ENCODE peak calls at places on chromosomes 5 and 9, in seven cellular contexts. One of them, this sample, is unnamed.

GRCh38 chr9:88443480-88444113 is 55.4 kb downstream of the SPIN1 start:
- DNase-seq in astrocyte: no peak
- DNase-seq in NCI-H2081: no peak
- DNase-seq in heart left ventricle: no peak
- DNase-seq in CD4-positive, alpha-beta memory T cell: no peak
- DNase-seq in activated CD8-positive, alpha-beta memory T cell treated with anti-CD3 and anti-CD28 coated beads for 4 hours: no peak
- DNase-seq in ELR: no peak
- DNase-seq in this sample: no peak

GRCh38 chr9:20551835-20552234 is 70.5 kb downstream of the MLLT3 start:
- DNase-seq in NCI-H2081: no peak
- DNase-seq in astrocyte: no peak
- DNase-seq in activated CD8-positive, alpha-beta memory T cell treated with anti-CD3 and anti-CD28 coated beads for 4 hours: no peak
- DNase-seq in ELR: peak
- DNase-seq in heart left ventricle: no peak
- DNase-seq in CD4-positive, alpha-beta memory T cell: no peak
- DNase-seq in this sample: no peak

GRCh38 chr9:95981741-95982390 is 106.4 kb downstream of the ERCC6L2 start:
- DNase-seq in CD4-positive, alpha-beta memory T cell: peak
- DNase-seq in NCI-H2081: peak
- DNase-seq in heart left ventricle: no peak
- DNase-seq in ELR: no peak
- DNase-seq in astrocyte: no peak
- DNase-seq in activated CD8-positive, alpha-beta memory T cell treated with anti-CD3 and anti-CD28 coated beads for 4 hours: no peak
- DNase-seq in this sample: no peak

GRCh38 chr5:160342413-160342941 is 27.9 kb downstream of the C1QTNF2 start:
- DNase-seq in astrocyte: peak
- DNase-seq in ELR: peak
- DNase-seq in NCI-H2081: no peak
- DNase-seq in activated CD8-positive, alpha-beta memory T cell treated with anti-CD3 and anti-CD28 coated beads for 4 hours: no peak
- DNase-seq in CD4-positive, alpha-beta memory T cell: no peak
- DNase-seq in heart left ventricle: no peak
- DNase-seq in this sample: no peak

GRCh38 chr9:112241491-112241890 is 66.4 kb upstream of the SUSD1 start:
- DNase-seq in CD4-positive, alpha-beta memory T cell: no peak
- DNase-seq in astrocyte: peak
- DNase-seq in heart left ventricle: no peak
- DNase-seq in NCI-H2081: no peak
- DNase-seq in ELR: peak
- DNase-seq in activated CD8-positive, alpha-beta memory T cell treated with anti-CD3 and anti-CD28 coated beads for 4 hours: no peak
- DNase-seq in this sample: no peak

GRCh38 chr9:83937861-83938455 is 16.7 kb upstream of the KIF27 start:
- DNase-seq in astrocyte: peak
- DNase-seq in NCI-H2081: peak
- DNase-seq in ELR: peak
- DNase-seq in heart left ventricle: no peak
- DNase-seq in CD4-positive, alpha-beta memory T cell: peak
- DNase-seq in activated CD8-positive, alpha-beta memory T cell treated with anti-CD3 and anti-CD28 coated beads for 4 hours: no peak
- DNase-seq in this sample: peak

GRCh38 chr9:84514421-84514820 is 155.1 kb upstream of the NTRK2 start:
- DNase-seq in CD4-positive, alpha-beta memory T cell: no peak
- DNase-seq in activated CD8-positive, alpha-beta memory T cell treated with anti-CD3 and anti-CD28 coated beads for 4 hours: no peak
- DNase-seq in NCI-H2081: no peak
- DNase-seq in heart left ventricle: no peak
- DNase-seq in astrocyte: no peak
- DNase-seq in ELR: no peak
- DNase-seq in this sample: no peak

GRCh38 chr9:138072897-138073296 is 195.3 kb downstream of the CACNA1B start:
- DNase-seq in ELR: no peak
- DNase-seq in NCI-H2081: no peak
- DNase-seq in heart left ventricle: peak
- DNase-seq in astrocyte: no peak
- DNase-seq in activated CD8-positive, alpha-beta memory T cell treated with anti-CD3 and anti-CD28 coated beads for 4 hours: no peak
- DNase-seq in CD4-positive, alpha-beta memory T cell: no peak
- DNase-seq in this sample: no peak

GRCh38 chr9:136662656-136663310 is at the start of gene EGFL7:
- DNase-seq in astrocyte: no peak
- DNase-seq in NCI-H2081: no peak
- DNase-seq in CD4-positive, alpha-beta memory T cell: no peak
- DNase-seq in heart left ventricle: peak
- DNase-seq in ELR: no peak
- DNase-seq in activated CD8-positive, alpha-beta memory T cell treated with anti-CD3 and anti-CD28 coated beads for 4 hours: no peak
- DNase-seq in this sample: no peak

GRCh38 chr5:42606464-42606869 is 150.2 kb upstream of the CCDC152 start:
- DNase-seq in astrocyte: no peak
- DNase-seq in heart left ventricle: no peak
- DNase-seq in NCI-H2081: no peak
- DNase-seq in activated CD8-positive, alpha-beta memory T cell treated with anti-CD3 and anti-CD28 coated beads for 4 hours: no peak
- DNase-seq in CD4-positive, alpha-beta memory T cell: no peak
- DNase-seq in ELR: no peak
- DNase-seq in this sample: no peak

GRCh38 chr9:27154923-27155322 is 45.9 kb downstream of the TEK start:
- DNase-seq in astrocyte: peak
- DNase-seq in activated CD8-positive, alpha-beta memory T cell treated with anti-CD3 and anti-CD28 coated beads for 4 hours: no peak
- DNase-seq in ELR: peak
- DNase-seq in NCI-H2081: no peak
- DNase-seq in heart left ventricle: no peak
- DNase-seq in CD4-positive, alpha-beta memory T cell: no peak
- DNase-seq in this sample: no peak

GRCh38 chr9:98795970-98796363 is 388 bp downstream of the ANKS6 start:
- DNase-seq in NCI-H2081: no peak
- DNase-seq in astrocyte: no peak
- DNase-seq in CD4-positive, alpha-beta memory T cell: peak
- DNase-seq in ELR: peak
- DNase-seq in heart left ventricle: no peak
- DNase-seq in activated CD8-positive, alpha-beta memory T cell treated with anti-CD3 and anti-CD28 coated beads for 4 hours: no peak
- DNase-seq in this sample: no peak

GRCh38 chr9:129838707-129839259 is 3.5 kb downstream of the USP20 start:
- DNase-seq in heart left ventricle: no peak
- DNase-seq in ELR: peak
- DNase-seq in CD4-positive, alpha-beta memory T cell: no peak
- DNase-seq in activated CD8-positive, alpha-beta memory T cell treated with anti-CD3 and anti-CD28 coated beads for 4 hours: no peak
- DNase-seq in NCI-H2081: no peak
- DNase-seq in astrocyte: peak
- DNase-seq in this sample: no peak

GRCh38 chr9:91714020-91714721 is 235.9 kb downstream of the ROR2 start:
- DNase-seq in CD4-positive, alpha-beta memory T cell: no peak
- DNase-seq in NCI-H2081: peak
- DNase-seq in ELR: peak
- DNase-seq in heart left ventricle: peak
- DNase-seq in astrocyte: peak
- DNase-seq in activated CD8-positive, alpha-beta memory T cell treated with anti-CD3 and anti-CD28 coated beads for 4 hours: no peak
- DNase-seq in this sample: no peak

GRCh38 chr5:179134511-179134910 is 74.3 kb downstream of the ZNF354C start:
- DNase-seq in CD4-positive, alpha-beta memory T cell: no peak
- DNase-seq in activated CD8-positive, alpha-beta memory T cell treated with anti-CD3 and anti-CD28 coated beads for 4 hours: no peak
- DNase-seq in ELR: no peak
- DNase-seq in NCI-H2081: no peak
- DNase-seq in heart left ventricle: no peak
- DNase-seq in astrocyte: no peak
- DNase-seq in this sample: no peak

GRCh38 chr5:150407097-150407720 is 5.5 kb downstream of the CD74 start:
- DNase-seq in astrocyte: no peak
- DNase-seq in ELR: no peak
- DNase-seq in NCI-H2081: no peak
- DNase-seq in CD4-positive, alpha-beta memory T cell: no peak
- DNase-seq in activated CD8-positive, alpha-beta memory T cell treated with anti-CD3 and anti-CD28 coated beads for 4 hours: no peak
- DNase-seq in heart left ventricle: no peak
- DNase-seq in this sample: peak

GRCh38 chr5:112174959-112175594 is 244.0 kb downstream of the EPB41L4A start:
- DNase-seq in NCI-H2081: peak
- DNase-seq in activated CD8-positive, alpha-beta memory T cell treated with anti-CD3 and anti-CD28 coated beads for 4 hours: no peak
- DNase-seq in ELR: peak
- DNase-seq in heart left ventricle: peak
- DNase-seq in astrocyte: no peak
- DNase-seq in CD4-positive, alpha-beta memory T cell: peak
- DNase-seq in this sample: no peak

GRCh38 chr9:115997923-115998322 is 155.7 kb upstream of the PAPPA start:
- DNase-seq in heart left ventricle: no peak
- DNase-seq in activated CD8-positive, alpha-beta memory T cell treated with anti-CD3 and anti-CD28 coated beads for 4 hours: no peak
- DNase-seq in NCI-H2081: no peak
- DNase-seq in CD4-positive, alpha-beta memory T cell: no peak
- DNase-seq in astrocyte: peak
- DNase-seq in ELR: peak
- DNase-seq in this sample: no peak

GRCh38 chr5:73799401-73799972 is 173.5 kb downstream of the ARHGEF28 start:
- DNase-seq in astrocyte: no peak
- DNase-seq in NCI-H2081: no peak
- DNase-seq in heart left ventricle: no peak
- DNase-seq in CD4-positive, alpha-beta memory T cell: no peak
- DNase-seq in activated CD8-positive, alpha-beta memory T cell treated with anti-CD3 and anti-CD28 coated beads for 4 hours: no peak
- DNase-seq in ELR: no peak
- DNase-seq in this sample: no peak

GRCh38 chr9:123353984-123354591 is 1.9 kb upstream of the CRB2 start:
- DNase-seq in ELR: peak
- DNase-seq in NCI-H2081: peak
- DNase-seq in heart left ventricle: peak
- DNase-seq in astrocyte: no peak
- DNase-seq in activated CD8-positive, alpha-beta memory T cell treated with anti-CD3 and anti-CD28 coated beads for 4 hours: no peak
- DNase-seq in CD4-positive, alpha-beta memory T cell: peak
- DNase-seq in this sample: peak

GRCh38 chr9:110700953-110701352 is 32.4 kb downstream of the MUSK start:
- DNase-seq in activated CD8-positive, alpha-beta memory T cell treated with anti-CD3 and anti-CD28 coated beads for 4 hours: no peak
- DNase-seq in heart left ventricle: no peak
- DNase-seq in NCI-H2081: no peak
- DNase-seq in CD4-positive, alpha-beta memory T cell: no peak
- DNase-seq in ELR: peak
- DNase-seq in astrocyte: peak
- DNase-seq in this sample: no peak

GRCh38 chr5:153659337-153659736 is 168.9 kb downstream of the GRIA1 start:
- DNase-seq in CD4-positive, alpha-beta memory T cell: no peak
- DNase-seq in NCI-H2081: no peak
- DNase-seq in activated CD8-positive, alpha-beta memory T cell treated with anti-CD3 and anti-CD28 coated beads for 4 hours: no peak
- DNase-seq in astrocyte: peak
- DNase-seq in ELR: peak
- DNase-seq in heart left ventricle: no peak
- DNase-seq in this sample: no peak

GRCh38 chr9:18795947-18796705 is 236.9 kb downstream of the SAXO1 start:
- DNase-seq in activated CD8-positive, alpha-beta memory T cell treated with anti-CD3 and anti-CD28 coated beads for 4 hours: no peak
- DNase-seq in heart left ventricle: no peak
- DNase-seq in NCI-H2081: no peak
- DNase-seq in CD4-positive, alpha-beta memory T cell: no peak
- DNase-seq in ELR: no peak
- DNase-seq in astrocyte: peak
- DNase-seq in this sample: no peak

GRCh38 chr5:31213676-31214638 is 20.5 kb downstream of the CDH6 start:
- DNase-seq in CD4-positive, alpha-beta memory T cell: no peak
- DNase-seq in astrocyte: no peak
- DNase-seq in activated CD8-positive, alpha-beta memory T cell treated with anti-CD3 and anti-CD28 coated beads for 4 hours: no peak
- DNase-seq in NCI-H2081: peak
- DNase-seq in heart left ventricle: no peak
- DNase-seq in ELR: no peak
- DNase-seq in this sample: no peak

GRCh38 chr9:68560131-68560844 is 19.6 kb upstream of the TMEM252 start:
- DNase-seq in heart left ventricle: peak
- DNase-seq in CD4-positive, alpha-beta memory T cell: peak
- DNase-seq in astrocyte: no peak
- DNase-seq in ELR: peak
- DNase-seq in NCI-H2081: no peak
- DNase-seq in activated CD8-positive, alpha-beta memory T cell treated with anti-CD3 and anti-CD28 coated beads for 4 hours: no peak
- DNase-seq in this sample: peak

GRCh38 chr9:69981686-69982450 is 61.8 kb upstream of the MAMDC2 start:
- DNase-seq in ELR: peak
- DNase-seq in NCI-H2081: no peak
- DNase-seq in heart left ventricle: no peak
- DNase-seq in astrocyte: peak
- DNase-seq in activated CD8-positive, alpha-beta memory T cell treated with anti-CD3 and anti-CD28 coated beads for 4 hours: no peak
- DNase-seq in CD4-positive, alpha-beta memory T cell: no peak
- DNase-seq in this sample: no peak

GRCh38 chr9:94813379-94813778 is 86.9 kb downstream of the AOPEP start:
- DNase-seq in heart left ventricle: no peak
- DNase-seq in astrocyte: peak
- DNase-seq in ELR: no peak
- DNase-seq in CD4-positive, alpha-beta memory T cell: no peak
- DNase-seq in activated CD8-positive, alpha-beta memory T cell treated with anti-CD3 and anti-CD28 coated beads for 4 hours: no peak
- DNase-seq in NCI-H2081: no peak
- DNase-seq in this sample: no peak

GRCh38 chr9:77177894-77178794 is 810 bp downstream of the VPS13A start:
- DNase-seq in astrocyte: peak
- DNase-seq in CD4-positive, alpha-beta memory T cell: peak
- DNase-seq in NCI-H2081: no peak
- DNase-seq in activated CD8-positive, alpha-beta memory T cell treated with anti-CD3 and anti-CD28 coated beads for 4 hours: peak
- DNase-seq in ELR: peak
- DNase-seq in heart left ventricle: peak
- DNase-seq in this sample: peak

GRCh38 chr5:169904059-169904458 is 76.2 kb downstream of the INSYN2B start:
- DNase-seq in ELR: no peak
- DNase-seq in activated CD8-positive, alpha-beta memory T cell treated with anti-CD3 and anti-CD28 coated beads for 4 hours: no peak
- DNase-seq in heart left ventricle: no peak
- DNase-seq in astrocyte: peak
- DNase-seq in CD4-positive, alpha-beta memory T cell: no peak
- DNase-seq in NCI-H2081: no peak
- DNase-seq in this sample: no peak

GRCh38 chr9:5566054-5566618 is 55.8 kb downstream of the PDCD1LG2 start:
- DNase-seq in ELR: no peak
- DNase-seq in heart left ventricle: no peak
- DNase-seq in activated CD8-positive, alpha-beta memory T cell treated with anti-CD3 and anti-CD28 coated beads for 4 hours: no peak
- DNase-seq in NCI-H2081: no peak
- DNase-seq in astrocyte: no peak
- DNase-seq in CD4-positive, alpha-beta memory T cell: no peak
- DNase-seq in this sample: no peak

GRCh38 chr5:177600458-177601018 is 606 bp downstream of the B4GALT7 start:
- DNase-seq in CD4-positive, alpha-beta memory T cell: no peak
- DNase-seq in activated CD8-positive, alpha-beta memory T cell treated with anti-CD3 and anti-CD28 coated beads for 4 hours: no peak
- DNase-seq in ELR: peak
- DNase-seq in NCI-H2081: no peak
- DNase-seq in astrocyte: peak
- DNase-seq in heart left ventricle: no peak
- DNase-seq in this sample: peak

GRCh38 chr5:36363101-36363500 is 61.4 kb upstream of the RANBP3L start:
- DNase-seq in activated CD8-positive, alpha-beta memory T cell treated with anti-CD3 and anti-CD28 coated beads for 4 hours: no peak
- DNase-seq in astrocyte: peak
- DNase-seq in NCI-H2081: no peak
- DNase-seq in ELR: peak
- DNase-seq in heart left ventricle: no peak
- DNase-seq in CD4-positive, alpha-beta memory T cell: no peak
- DNase-seq in this sample: no peak

GRCh38 chr9:69996947-69997346 is 46.7 kb upstream of the MAMDC2 start:
- DNase-seq in CD4-positive, alpha-beta memory T cell: no peak
- DNase-seq in NCI-H2081: no peak
- DNase-seq in ELR: no peak
- DNase-seq in activated CD8-positive, alpha-beta memory T cell treated with anti-CD3 and anti-CD28 coated beads for 4 hours: no peak
- DNase-seq in astrocyte: no peak
- DNase-seq in heart left ventricle: no peak
- DNase-seq in this sample: no peak

GRCh38 chr9:113505963-113506624 is 42.6 kb downstream of the RGS3 start:
- DNase-seq in activated CD8-positive, alpha-beta memory T cell treated with anti-CD3 and anti-CD28 coated beads for 4 hours: no peak
- DNase-seq in NCI-H2081: no peak
- DNase-seq in heart left ventricle: no peak
- DNase-seq in ELR: no peak
- DNase-seq in astrocyte: no peak
- DNase-seq in CD4-positive, alpha-beta memory T cell: no peak
- DNase-seq in this sample: peak

GRCh38 chr5:27020965-27021364 is 17.4 kb downstream of the CDH9 start:
- DNase-seq in heart left ventricle: no peak
- DNase-seq in astrocyte: peak
- DNase-seq in activated CD8-positive, alpha-beta memory T cell treated with anti-CD3 and anti-CD28 coated beads for 4 hours: no peak
- DNase-seq in NCI-H2081: peak
- DNase-seq in CD4-positive, alpha-beta memory T cell: no peak
- DNase-seq in ELR: peak
- DNase-seq in this sample: no peak

GRCh38 chr5:1461396-1461795 is 16.2 kb upstream of the SLC6A3 start:
- DNase-seq in NCI-H2081: no peak
- DNase-seq in heart left ventricle: no peak
- DNase-seq in ELR: no peak
- DNase-seq in astrocyte: no peak
- DNase-seq in activated CD8-positive, alpha-beta memory T cell treated with anti-CD3 and anti-CD28 coated beads for 4 hours: no peak
- DNase-seq in CD4-positive, alpha-beta memory T cell: no peak
- DNase-seq in this sample: no peak

GRCh38 chr9:110578575-110578895 is 1.0 kb downstream of the SVEP1 start:
- DNase-seq in heart left ventricle: no peak
- DNase-seq in NCI-H2081: no peak
- DNase-seq in astrocyte: no peak
- DNase-seq in CD4-positive, alpha-beta memory T cell: no peak
- DNase-seq in ELR: peak
- DNase-seq in activated CD8-positive, alpha-beta memory T cell treated with anti-CD3 and anti-CD28 coated beads for 4 hours: no peak
- DNase-seq in this sample: no peak

GRCh38 chr9:32776201-32776600 is 7.1 kb upstream of the TMEM215 start:
- DNase-seq in NCI-H2081: no peak
- DNase-seq in CD4-positive, alpha-beta memory T cell: no peak
- DNase-seq in astrocyte: no peak
- DNase-seq in ELR: no peak
- DNase-seq in heart left ventricle: no peak
- DNase-seq in activated CD8-positive, alpha-beta memory T cell treated with anti-CD3 and anti-CD28 coated beads for 4 hours: no peak
- DNase-seq in this sample: no peak